ENCODE peak calls at places on chromosomes 5 and 9, in seven cellular contexts. Z, W, V, M, J, E and H are unnamed samples.

GRCh38 chr5:98031496-98031895 is 742.0 kb upstream of the RGMB start:
- DNase-seq in Z (no peak), W (no peak), V (no peak), M (no peak), J (no peak), E (no peak), H (no peak)

GRCh38 chr5:97797994-97798451 is 615.0 kb upstream of the RIOK2 start:
- DNase-seq in Z (no peak), W (no peak), V (no peak), M (no peak), J (no peak), E (no peak), H (no peak)

GRCh38 chr5:150639751-150640150 is 709 bp upstream of the SYNPO start:
- DNase-seq in Z (no peak), W (no peak), V (no peak), M (no peak), J (no peak), E (no peak), H (no peak)

GRCh38 chr5:86968311-86968753 is 299.4 kb upstream of the RASA1 start:
- DNase-seq in Z (no peak), W (no peak), V (peak), M (peak), J (no peak), E (no peak), H (no peak)

GRCh38 chr5:89253931-89254330 is 370.9 kb upstream of the MEF2C start:
- DNase-seq in Z (no peak), W (no peak), V (no peak), M (no peak), J (no peak), E (no peak), H (no peak)

GRCh38 chr9:12955510-12956163 is 180.8 kb downstream of the LURAP1L start:
- DNase-seq in Z (no peak), W (no peak), V (no peak), M (no peak), J (no peak), E (no peak), H (no peak)

GRCh38 chr5:11046160-11046559 is 285.1 kb upstream of the DAP start:
- DNase-seq in Z (no peak), W (no peak), V (no peak), M (no peak), J (no peak), E (no peak), H (no peak)

GRCh38 chr9:109639666-109640231 is 140.2 kb upstream of the PALM2AKAP2 start:
- DNase-seq in Z (no peak), W (no peak), V (no peak), M (no peak), J (no peak), E (no peak), H (no peak)

GRCh38 chr5:39780341-39780740 is 355.6 kb upstream of the DAB2 start:
- DNase-seq in Z (no peak), W (no peak), V (no peak), M (peak), J (no peak), E (no peak), H (no peak)

GRCh38 chr9:127539982-127540663 is 72.0 kb upstream of the STXBP1 start:
- DNase-seq in Z (no peak), W (no peak), V (no peak), M (no peak), J (no peak), E (no peak), H (no peak)

GRCh38 chr9:77546391-77546790 is 101.7 kb downstream of the GNA14 start:
- DNase-seq in Z (no peak), W (no peak), V (no peak), M (no peak), J (no peak), E (no peak), H (no peak)

GRCh38 chr5:141560141-141560540 is 58.7 kb downstream of the DIAPH1 start:
- DNase-seq in Z (no peak), W (no peak), V (peak), M (no peak), J (no peak), E (no peak), H (no peak)

GRCh38 chr9:120571443-120572257 is 8.3 kb downstream of the CDK5RAP2 start:
- DNase-seq in Z (no peak), W (no peak), V (no peak), M (peak), J (no peak), E (no peak), H (no peak)

GRCh38 chr5:165119175-165119574 is 1613.8 kb downstream of the MAT2B start:
- DNase-seq in Z (no peak), W (no peak), V (no peak), M (no peak), J (no peak), E (no peak), H (no peak)

GRCh38 chr5:172224996-172225395 is 31.0 kb downstream of the EFCAB9 start:
- DNase-seq in Z (no peak), W (no peak), V (no peak), M (no peak), J (no peak), E (no peak), H (no peak)

GRCh38 chr5:86427158-86427557 is 190.6 kb upstream of the COX7C start:
- DNase-seq in Z (no peak), W (no peak), V (no peak), M (no peak), J (no peak), E (no peak), H (no peak)

GRCh38 chr9:31467086-31467485 is 917.4 kb upstream of the ACO1 start:
- DNase-seq in Z (no peak), W (no peak), V (no peak), M (no peak), J (no peak), E (no peak), H (no peak)

GRCh38 chr5:18483386-18483785 is 849.1 kb downstream of the TAF11L14 start:
- DNase-seq in Z (no peak), W (no peak), V (no peak), M (no peak), J (no peak), E (no peak), H (no peak)

GRCh38 chr9:124366476-124367220 is 48.6 kb downstream of the PSMB7 start:
- DNase-seq in Z (no peak), W (no peak), V (no peak), M (no peak), J (no peak), E (no peak), H (no peak)

GRCh38 chr5:142316681-142317080 is 8.1 kb downstream of the SPRY4 start:
- DNase-seq in Z (no peak), W (no peak), V (no peak), M (no peak), J (no peak), E (no peak), H (no peak)

GRCh38 chr9:107039546-107039945 is 176.6 kb downstream of the ZNF462 start:
- DNase-seq in Z (no peak), W (no peak), V (no peak), M (peak), J (no peak), E (no peak), H (no peak)

GRCh38 chr9:33448159-33448511 is 742 bp upstream of the AQP3 start:
- DNase-seq in Z (no peak), W (no peak), V (no peak), M (no peak), J (no peak), E (no peak), H (no peak)